ENCODE peak calls at places on chromosome 3, in five cellular contexts. One of them, this sample, is unnamed.

GRCh38 chr3:169138849-169139416 is 524.6 kb downstream of the MECOM start:
- DNase-seq in HepG2: no peak
- DNase-seq in kidney: no peak
- DNase-seq in GM12878: no peak
- DNase-seq in neural progenitor cell: no peak
- DNase-seq in this sample: no peak

GRCh38 chr3:150077107-150077506 is 106.4 kb upstream of the PFN2 start:
- DNase-seq in neural progenitor cell: no peak
- DNase-seq in GM12878: no peak
- DNase-seq in HepG2: no peak
- DNase-seq in kidney: no peak
- DNase-seq in this sample: no peak

GRCh38 chr3:176767385-176767784 is 429.9 kb downstream of the TBL1XR1 start:
- DNase-seq in GM12878: no peak
- DNase-seq in neural progenitor cell: no peak
- DNase-seq in kidney: no peak
- DNase-seq in HepG2: no peak
- DNase-seq in this sample: peak; percentile 4

GRCh38 chr3:102662223-102662622 is 227.4 kb downstream of the ZPLD1 start:
- DNase-seq in HepG2: no peak
- DNase-seq in neural progenitor cell: no peak
- DNase-seq in GM12878: no peak
- DNase-seq in kidney: no peak
- DNase-seq in this sample: no peak

GRCh38 chr3:159854500-159855124 is 134.0 kb upstream of the IL12A start:
- DNase-seq in GM12878: no peak
- DNase-seq in HepG2: peak; percentile 3
- DNase-seq in kidney: no peak
- DNase-seq in neural progenitor cell: no peak
- DNase-seq in this sample: no peak

GRCh38 chr3:154745925-154746324 is 315.9 kb upstream of the GPR149 start:
- DNase-seq in neural progenitor cell: no peak
- DNase-seq in kidney: no peak
- DNase-seq in HepG2: no peak
- DNase-seq in GM12878: no peak
- DNase-seq in this sample: no peak

GRCh38 chr3:124401841-124402240 is 328.4 kb upstream of the UMPS start:
- DNase-seq in neural progenitor cell: peak; percentile 23
- DNase-seq in kidney: no peak
- DNase-seq in GM12878: no peak
- DNase-seq in HepG2: no peak
- DNase-seq in this sample: no peak

GRCh38 chr3:46667657-46668056 is 25.8 kb downstream of the ALS2CL start:
- DNase-seq in GM12878: no peak
- DNase-seq in HepG2: no peak
- DNase-seq in neural progenitor cell: no peak
- DNase-seq in kidney: peak; percentile 62
- DNase-seq in this sample: no peak

GRCh38 chr3:13269711-13270378 is 150.3 kb downstream of the NUP210 start:
- DNase-seq in HepG2: no peak
- DNase-seq in GM12878: no peak
- DNase-seq in neural progenitor cell: no peak
- DNase-seq in kidney: no peak
- DNase-seq in this sample: no peak

GRCh38 chr3:45593708-45594601 is 596 bp upstream of the LIMD1 start:
- DNase-seq in neural progenitor cell: peak; percentile 90
- DNase-seq in HepG2: peak; percentile 67
- DNase-seq in GM12878: no peak
- DNase-seq in kidney: peak; percentile 91
- DNase-seq in this sample: peak; percentile 69

GRCh38 chr3:17752441-17752840 is 10.0 kb upstream of the TBC1D5 start:
- DNase-seq in HepG2: no peak
- DNase-seq in kidney: no peak
- DNase-seq in neural progenitor cell: no peak
- DNase-seq in GM12878: no peak
- DNase-seq in this sample: no peak

GRCh38 chr3:190053919-190054672 is 66.6 kb downstream of the P3H2 start:
- DNase-seq in HepG2: no peak
- DNase-seq in GM12878: no peak
- DNase-seq in kidney: no peak
- DNase-seq in neural progenitor cell: no peak
- DNase-seq in this sample: no peak

GRCh38 chr3:123379041-123379830 is 69.7 kb downstream of the ADCY5 start:
- DNase-seq in HepG2: no peak
- DNase-seq in neural progenitor cell: no peak
- DNase-seq in GM12878: no peak
- DNase-seq in kidney: no peak
- DNase-seq in this sample: no peak

GRCh38 chr3:45034612-45035252 is 8.6 kb downstream of the CLEC3B start:
- DNase-seq in neural progenitor cell: no peak
- DNase-seq in GM12878: no peak
- DNase-seq in HepG2: no peak
- DNase-seq in kidney: peak; percentile 84
- DNase-seq in this sample: no peak

GRCh38 chr3:72550582-72551262 is 297.5 kb downstream of the SHQ1 start:
- DNase-seq in HepG2: no peak
- DNase-seq in kidney: no peak
- DNase-seq in neural progenitor cell: no peak
- DNase-seq in GM12878: no peak
- DNase-seq in this sample: no peak

DNA sequence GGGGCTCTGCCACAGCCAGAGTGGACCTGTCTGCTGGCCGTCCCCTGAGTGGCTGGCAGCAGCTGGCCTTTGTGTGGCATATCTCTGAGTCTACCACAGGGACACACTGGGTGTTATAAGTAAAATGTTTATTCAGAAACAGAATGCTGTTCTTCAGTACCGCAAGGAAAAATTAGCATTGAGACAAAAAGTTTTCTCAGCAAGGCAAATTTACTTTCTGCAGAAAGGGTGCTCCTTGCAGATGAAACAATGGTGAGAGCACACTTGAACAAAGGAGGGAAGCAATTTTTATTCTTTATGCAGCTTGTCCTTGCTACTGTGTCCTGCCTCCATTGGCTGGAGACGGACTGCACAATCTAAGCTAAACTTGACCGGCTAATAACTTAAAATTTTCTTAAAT is 4.0 kb downstream of the TMEM89 start:
- DNase-seq in GM12878: no peak
- DNase-seq in neural progenitor cell: no peak
- DNase-seq in HepG2: no peak
- DNase-seq in kidney: no peak
- DNase-seq in this sample: no peak
- H3K27ac ChIP-seq in GM12878: no peak overlapping the region
- H3K27ac ChIP-seq in neural progenitor cell: no peak overlapping the region
- H3K27ac ChIP-seq in HepG2: peak overlapping the region; percentile 97
- H3K27ac ChIP-seq in kidney: no peak overlapping the region
- H3K27ac ChIP-seq in this sample: peak overlapping the region; percentile 49

GRCh38 chr3:142873569-142873968 is 15.3 kb downstream of the PCOLCE2 start:
- DNase-seq in HepG2: no peak
- DNase-seq in GM12878: no peak
- DNase-seq in neural progenitor cell: no peak
- DNase-seq in kidney: no peak
- DNase-seq in this sample: no peak
- H3K27ac ChIP-seq in HepG2: no peak overlapping the region
- H3K27ac ChIP-seq in GM12878: no peak overlapping the region
- H3K27ac ChIP-seq in neural progenitor cell: no peak overlapping the region
- H3K27ac ChIP-seq in kidney: no peak overlapping the region
- H3K27ac ChIP-seq in this sample: no peak overlapping the region

GRCh38 chr3:39220551-39221530 is 28.4 kb upstream of the XIRP1 start:
- DNase-seq in GM12878: peak; percentile 40
- DNase-seq in kidney: no peak
- DNase-seq in HepG2: no peak
- DNase-seq in neural progenitor cell: no peak
- DNase-seq in this sample: no peak
- H3K27ac ChIP-seq in GM12878: no peak overlapping the region
- H3K27ac ChIP-seq in kidney: no peak overlapping the region
- H3K27ac ChIP-seq in HepG2: no peak overlapping the region
- H3K27ac ChIP-seq in neural progenitor cell: no peak overlapping the region
- H3K27ac ChIP-seq in this sample: no peak overlapping the region

DNA sequence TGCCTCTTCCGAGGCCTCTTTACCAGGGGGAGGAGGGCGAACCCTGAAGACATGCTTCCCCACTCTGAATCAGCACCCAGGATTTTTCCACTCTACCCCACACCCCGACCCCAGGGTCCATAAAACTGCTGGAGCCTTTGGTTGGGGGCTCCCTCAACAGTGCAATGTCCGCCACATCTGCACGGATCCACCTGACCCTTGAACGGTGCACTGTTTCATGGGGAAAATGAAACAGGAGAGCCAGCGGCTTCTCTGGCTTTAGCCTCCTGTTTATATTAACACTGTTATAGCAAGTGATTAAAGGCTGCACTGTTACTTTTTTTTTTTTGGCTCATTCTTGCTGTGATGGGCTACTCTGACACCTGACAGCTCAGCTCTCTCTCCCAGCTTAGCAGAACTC is 124.1 kb upstream of the DLG1 start:
- DNase-seq in GM12878: no peak
- DNase-seq in neural progenitor cell: no peak
- DNase-seq in kidney: no peak
- DNase-seq in HepG2: peak; percentile 60
- DNase-seq in this sample: no peak
- H3K27ac ChIP-seq in GM12878: no peak overlapping the region
- H3K27ac ChIP-seq in neural progenitor cell: no peak overlapping the region
- H3K27ac ChIP-seq in kidney: no peak overlapping the region
- H3K27ac ChIP-seq in HepG2: peak overlapping the region; percentile 67
- H3K27ac ChIP-seq in this sample: no peak overlapping the region

DNA sequence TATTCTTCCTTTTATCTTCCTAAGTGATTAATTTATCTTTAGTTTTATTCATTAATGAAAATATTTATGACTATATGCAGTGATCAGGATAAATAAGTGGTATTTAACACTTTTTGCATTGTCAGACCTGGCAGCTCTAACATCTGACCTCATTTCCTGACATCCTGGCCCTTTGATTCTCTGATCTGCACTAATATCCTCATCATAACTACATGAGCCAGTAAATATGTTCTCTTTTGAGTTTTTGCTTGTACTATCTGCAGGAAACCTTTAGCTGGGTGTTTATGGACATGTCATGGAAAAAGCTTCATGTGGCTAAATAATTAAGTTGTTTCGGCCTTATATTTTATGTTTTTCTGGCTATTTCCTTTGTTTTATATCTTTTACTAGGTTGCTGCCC is 10.5 kb downstream of the NKTR start:
- DNase-seq in HepG2: no peak
- DNase-seq in neural progenitor cell: no peak
- DNase-seq in GM12878: no peak
- DNase-seq in kidney: no peak
- DNase-seq in this sample: no peak
- H3K27ac ChIP-seq in HepG2: no peak overlapping the region
- H3K27ac ChIP-seq in neural progenitor cell: no peak overlapping the region
- H3K27ac ChIP-seq in GM12878: no peak overlapping the region
- H3K27ac ChIP-seq in kidney: no peak overlapping the region
- H3K27ac ChIP-seq in this sample: no peak overlapping the region

DNA sequence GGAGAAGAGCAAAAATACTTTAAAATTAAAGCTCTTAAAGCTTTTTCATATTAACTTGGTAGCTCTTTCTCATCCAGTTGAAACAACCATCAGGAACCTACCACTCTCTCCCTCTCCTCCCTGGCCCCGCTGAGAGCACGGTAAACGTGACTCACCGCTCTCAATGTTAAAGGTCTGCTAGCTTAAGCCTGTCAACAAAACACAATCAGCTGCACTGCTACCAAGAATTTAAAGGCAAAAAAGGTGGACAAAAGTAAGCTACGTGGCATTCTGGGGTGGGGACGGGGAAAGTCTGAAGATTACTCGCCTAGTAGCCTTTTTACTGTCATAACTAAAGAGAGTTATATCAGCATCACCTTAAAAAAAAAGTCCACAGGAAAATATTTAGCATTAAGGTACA is 8.4 kb upstream of the GP5 start:
- DNase-seq in HepG2: peak; percentile 7
- DNase-seq in neural progenitor cell: no peak
- DNase-seq in GM12878: no peak
- DNase-seq in kidney: no peak
- DNase-seq in this sample: no peak
- H3K27ac ChIP-seq in HepG2: no peak overlapping the region
- H3K27ac ChIP-seq in neural progenitor cell: no peak overlapping the region
- H3K27ac ChIP-seq in GM12878: no peak overlapping the region
- H3K27ac ChIP-seq in kidney: no peak overlapping the region
- H3K27ac ChIP-seq in this sample: no peak overlapping the region

GRCh38 chr3:108132727-108133373 is 42.0 kb upstream of the CD47 start:
- DNase-seq in HepG2: no peak
- DNase-seq in neural progenitor cell: peak; percentile 34
- DNase-seq in GM12878: no peak
- DNase-seq in kidney: no peak
- DNase-seq in this sample: no peak

GRCh38 chr3:108131795-108132134 is 40.9 kb upstream of the CD47 start:
- DNase-seq in HepG2: no peak
- DNase-seq in neural progenitor cell: no peak
- DNase-seq in kidney: no peak
- DNase-seq in GM12878: no peak
- DNase-seq in this sample: no peak

GRCh38 chr3:108131105-108131794 is 40.4 kb upstream of the CD47 start:
- DNase-seq in GM12878: no peak
- DNase-seq in neural progenitor cell: no peak
- DNase-seq in kidney: no peak
- DNase-seq in HepG2: no peak
- DNase-seq in this sample: no peak

GRCh38 chr3:108130705-108131104 is 39.9 kb upstream of the CD47 start:
- DNase-seq in kidney: no peak
- DNase-seq in HepG2: no peak
- DNase-seq in neural progenitor cell: no peak
- DNase-seq in GM12878: no peak
- DNase-seq in this sample: no peak

DNA sequence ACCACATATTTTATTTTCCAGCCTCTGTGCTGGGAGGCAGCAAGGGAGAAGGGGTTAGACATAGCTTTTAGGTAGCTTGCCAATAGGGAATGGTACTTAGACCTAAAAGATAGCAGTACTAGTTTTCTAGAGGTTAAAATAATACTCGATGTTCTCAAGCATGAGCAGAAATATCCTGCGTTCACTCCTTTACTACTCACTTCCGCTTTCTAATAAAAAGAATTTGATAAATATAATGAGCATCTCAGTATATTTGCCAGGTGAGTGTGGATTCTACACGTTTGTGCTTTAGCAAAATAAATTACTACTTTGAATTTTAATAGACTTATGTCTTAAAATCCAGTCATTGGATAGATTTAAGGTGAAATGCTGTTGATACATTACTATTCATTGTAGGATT is 39.4 kb upstream of the CD47 start:
- DNase-seq in GM12878: no peak
- DNase-seq in kidney: no peak
- DNase-seq in HepG2: no peak
- DNase-seq in neural progenitor cell: no peak
- DNase-seq in this sample: no peak
- H3K27ac ChIP-seq in GM12878: peak overlapping the region; percentile 23
- H3K27ac ChIP-seq in kidney: no peak overlapping the region
- H3K27ac ChIP-seq in HepG2: no peak overlapping the region
- H3K27ac ChIP-seq in neural progenitor cell: no peak overlapping the region
- H3K27ac ChIP-seq in this sample: no peak overlapping the region

This sample was measured in prostate gland.